ENCODE peak calls at places on chromosome 1, in nine cellular contexts. X is B cell; P is stimulated activated CD4-positive, alpha-beta T cell treated with anti-CD3 and anti-CD28 coated beads, Interleukin-15, amount 100 ng/mL, for 1 hour; M is activated CD8-positive, alpha-beta memory T cell treated with anti-CD3 and anti-CD28 coated beads for 24 hours; A is neural crest cell; U is iPS DF 19.7; L is NCI-H226; F is GM04503; Q is activated CD4-positive, alpha-beta T cell treated with anti-CD3 and anti-CD28 coated beads for 4 hours. R is an unnamed sample.

GRCh38 chr1:200359610-200360163 is 50.1 kb downstream of the ZNF281 start:
- DNase-seq in U (no peak), P (no peak), X (no peak), M (no peak), Q (no peak), A (no peak), F (no peak), L (peak), R (no peak)

GRCh38 chr1:53073287-53073686 is 11.3 kb downstream of the PODN start:
- DNase-seq in X (no peak), M (no peak), F (no peak), L (no peak), Q (no peak), A (no peak), U (no peak), P (no peak), R (no peak)

GRCh38 chr1:66434096-66434495 is 99.9 kb upstream of the SGIP1 start:
- DNase-seq in F (peak), U (no peak), A (no peak), Q (no peak), P (no peak), L (peak), X (no peak), M (no peak), R (no peak)

GRCh38 chr1:101257500-101258325 is 20.9 kb downstream of the S1PR1 start:
- DNase-seq in M (peak), P (no peak), L (peak), A (no peak), U (no peak), X (no peak), F (no peak), Q (no peak), R (no peak)

GRCh38 chr1:22509815-22510214 is 53.5 kb upstream of the EPHA8 start:
- DNase-seq in P (no peak), L (no peak), Q (no peak), U (no peak), F (no peak), A (no peak), M (no peak), X (no peak), R (no peak)

GRCh38 chr1:24540906-24541710 is 14.8 kb upstream of the NCMAP start:
- DNase-seq in U (no peak), M (peak), Q (peak), F (peak), L (peak), X (no peak), P (no peak), A (no peak), R (no peak)

GRCh38 chr1:230713915-230714764 is at the start of gene AGT:
- DNase-seq in A (no peak), M (no peak), P (no peak), L (no peak), F (peak), Q (no peak), U (no peak), X (no peak), R (no peak)

GRCh38 chr1:9591669-9592509 is 3.2 kb downstream of the TMEM201 start:
- DNase-seq in A (no peak), F (no peak), Q (no peak), M (no peak), P (no peak), L (no peak), U (no peak), X (no peak), R (no peak)

GRCh38 chr1:58214674-58215073 is 331.9 kb downstream of the OMA1 start:
- DNase-seq in Q (no peak), F (no peak), P (no peak), X (no peak), A (no peak), U (no peak), M (no peak), L (no peak), R (no peak)

GRCh38 chr1:76491737-76492136 is 375.5 kb upstream of the ST6GALNAC5 start:
- DNase-seq in L (no peak), P (no peak), X (no peak), Q (no peak), U (no peak), F (no peak), M (no peak), A (no peak), R (no peak)

GRCh38 chr1:67564193-67564592 is 120.8 kb upstream of the GADD45A start:
- DNase-seq in A (no peak), M (no peak), Q (no peak), P (no peak), X (no peak), U (no peak), L (no peak), F (peak), R (no peak)